ENCODE peak calls at places on chromosomes 11 and 22, in four cellular contexts. One of them, this sample, is unnamed.

GRCh38 chr11:65150513-65151271 is 16.4 kb upstream of the SYVN1 start:
- DNase-seq in GM12865: peak
- DNase-seq in natural killer cell treated with Interleukin-12 subunit alpha and Interleukin-12 subunit beta and Interleukin-15 and Interleukin-18, amount 100 ng/mL, for 72 hours: no peak
- DNase-seq in NCI-H2227 treated with DMSO at 0.1 percent for 48 hours: peak
- DNase-seq in this sample: no peak

GRCh38 chr11:133842053-133842452 is 3.3 kb downstream of the SPATA19 start:
- DNase-seq in NCI-H2227 treated with DMSO at 0.1 percent for 48 hours: no peak
- DNase-seq in natural killer cell treated with Interleukin-12 subunit alpha and Interleukin-12 subunit beta and Interleukin-15 and Interleukin-18, amount 100 ng/mL, for 72 hours: no peak
- DNase-seq in GM12865: no peak
- DNase-seq in this sample: no peak

GRCh38 chr11:108965602-108966001 is 300.7 kb downstream of the DDX10 start:
- DNase-seq in GM12865: no peak
- DNase-seq in natural killer cell treated with Interleukin-12 subunit alpha and Interleukin-12 subunit beta and Interleukin-15 and Interleukin-18, amount 100 ng/mL, for 72 hours: no peak
- DNase-seq in NCI-H2227 treated with DMSO at 0.1 percent for 48 hours: no peak
- DNase-seq in this sample: no peak

GRCh38 chr11:72528121-72528520 is 93.8 kb upstream of the CLPB start:
- DNase-seq in natural killer cell treated with Interleukin-12 subunit alpha and Interleukin-12 subunit beta and Interleukin-15 and Interleukin-18, amount 100 ng/mL, for 72 hours: no peak
- DNase-seq in NCI-H2227 treated with DMSO at 0.1 percent for 48 hours: no peak
- DNase-seq in GM12865: no peak
- DNase-seq in this sample: no peak

GRCh38 chr22:27107005-27107404 is 449.6 kb downstream of the MIAT start:
- DNase-seq in NCI-H2227 treated with DMSO at 0.1 percent for 48 hours: no peak
- DNase-seq in natural killer cell treated with Interleukin-12 subunit alpha and Interleukin-12 subunit beta and Interleukin-15 and Interleukin-18, amount 100 ng/mL, for 72 hours: no peak
- DNase-seq in GM12865: no peak
- DNase-seq in this sample: no peak

GRCh38 chr11:25755918-25756584 is 575.9 kb upstream of the ANO3 start:
- DNase-seq in natural killer cell treated with Interleukin-12 subunit alpha and Interleukin-12 subunit beta and Interleukin-15 and Interleukin-18, amount 100 ng/mL, for 72 hours: no peak
- DNase-seq in GM12865: no peak
- DNase-seq in NCI-H2227 treated with DMSO at 0.1 percent for 48 hours: no peak
- DNase-seq in this sample: no peak

GRCh38 chr11:123407124-123407995 is 22.7 kb upstream of the GRAMD1B start:
- DNase-seq in GM12865: peak
- DNase-seq in natural killer cell treated with Interleukin-12 subunit alpha and Interleukin-12 subunit beta and Interleukin-15 and Interleukin-18, amount 100 ng/mL, for 72 hours: no peak
- DNase-seq in NCI-H2227 treated with DMSO at 0.1 percent for 48 hours: peak
- DNase-seq in this sample: peak

GRCh38 chr11:118927554-118928107 is 1.9 kb upstream of the BCL9L start:
- DNase-seq in natural killer cell treated with Interleukin-12 subunit alpha and Interleukin-12 subunit beta and Interleukin-15 and Interleukin-18, amount 100 ng/mL, for 72 hours: no peak
- DNase-seq in GM12865: no peak
- DNase-seq in NCI-H2227 treated with DMSO at 0.1 percent for 48 hours: no peak
- DNase-seq in this sample: no peak

GRCh38 chr11:8315463-8315862 is 51.8 kb upstream of the LMO1 start:
- DNase-seq in natural killer cell treated with Interleukin-12 subunit alpha and Interleukin-12 subunit beta and Interleukin-15 and Interleukin-18, amount 100 ng/mL, for 72 hours: no peak
- DNase-seq in NCI-H2227 treated with DMSO at 0.1 percent for 48 hours: peak
- DNase-seq in GM12865: no peak
- DNase-seq in this sample: no peak

GRCh38 chr11:63572026-63572688 is 9.0 kb upstream of the PLAAT2 start:
- DNase-seq in natural killer cell treated with Interleukin-12 subunit alpha and Interleukin-12 subunit beta and Interleukin-15 and Interleukin-18, amount 100 ng/mL, for 72 hours: no peak
- DNase-seq in GM12865: peak
- DNase-seq in NCI-H2227 treated with DMSO at 0.1 percent for 48 hours: no peak
- DNase-seq in this sample: no peak

GRCh38 chr11:121575250-121575962 is 122.6 kb upstream of the SORL1-AS1 start:
- DNase-seq in NCI-H2227 treated with DMSO at 0.1 percent for 48 hours: no peak
- DNase-seq in GM12865: peak
- DNase-seq in natural killer cell treated with Interleukin-12 subunit alpha and Interleukin-12 subunit beta and Interleukin-15 and Interleukin-18, amount 100 ng/mL, for 72 hours: no peak
- DNase-seq in this sample: no peak

GRCh38 chr11:57568330-57568766 is 876 bp upstream of the UBE2L6 start:
- DNase-seq in natural killer cell treated with Interleukin-12 subunit alpha and Interleukin-12 subunit beta and Interleukin-15 and Interleukin-18, amount 100 ng/mL, for 72 hours: peak
- DNase-seq in GM12865: peak
- DNase-seq in NCI-H2227 treated with DMSO at 0.1 percent for 48 hours: no peak
- DNase-seq in this sample: peak

GRCh38 chr11:40797981-40798380 is 661.5 kb downstream of the LRRC4C start:
- DNase-seq in natural killer cell treated with Interleukin-12 subunit alpha and Interleukin-12 subunit beta and Interleukin-15 and Interleukin-18, amount 100 ng/mL, for 72 hours: no peak
- DNase-seq in NCI-H2227 treated with DMSO at 0.1 percent for 48 hours: no peak
- DNase-seq in GM12865: no peak
- DNase-seq in this sample: no peak

GRCh38 chr11:56509439-56509838 is 18.3 kb upstream of the OR5M8 start:
- DNase-seq in GM12865: no peak
- DNase-seq in natural killer cell treated with Interleukin-12 subunit alpha and Interleukin-12 subunit beta and Interleukin-15 and Interleukin-18, amount 100 ng/mL, for 72 hours: no peak
- DNase-seq in NCI-H2227 treated with DMSO at 0.1 percent for 48 hours: no peak
- DNase-seq in this sample: no peak

GRCh38 chr11:94851864-94852581 is 83.9 kb downstream of the AMOTL1 start:
- DNase-seq in GM12865: no peak
- DNase-seq in NCI-H2227 treated with DMSO at 0.1 percent for 48 hours: no peak
- DNase-seq in natural killer cell treated with Interleukin-12 subunit alpha and Interleukin-12 subunit beta and Interleukin-15 and Interleukin-18, amount 100 ng/mL, for 72 hours: no peak
- DNase-seq in this sample: no peak

GRCh38 chr11:765025-765801 is 12.1 kb downstream of the GATD1 start:
- DNase-seq in natural killer cell treated with Interleukin-12 subunit alpha and Interleukin-12 subunit beta and Interleukin-15 and Interleukin-18, amount 100 ng/mL, for 72 hours: peak
- DNase-seq in GM12865: peak
- DNase-seq in NCI-H2227 treated with DMSO at 0.1 percent for 48 hours: no peak
- DNase-seq in this sample: no peak

GRCh38 chr11:33266418-33267215 is 9.4 kb downstream of the HIPK3 start:
- DNase-seq in NCI-H2227 treated with DMSO at 0.1 percent for 48 hours: no peak
- DNase-seq in GM12865: no peak
- DNase-seq in natural killer cell treated with Interleukin-12 subunit alpha and Interleukin-12 subunit beta and Interleukin-15 and Interleukin-18, amount 100 ng/mL, for 72 hours: no peak
- DNase-seq in this sample: no peak

GRCh38 chr11:101436511-101437142 is 147.2 kb downstream of the TRPC6 start:
- DNase-seq in NCI-H2227 treated with DMSO at 0.1 percent for 48 hours: no peak
- DNase-seq in GM12865: peak
- DNase-seq in natural killer cell treated with Interleukin-12 subunit alpha and Interleukin-12 subunit beta and Interleukin-15 and Interleukin-18, amount 100 ng/mL, for 72 hours: no peak
- DNase-seq in this sample: peak

GRCh38 chr11:110085255-110085838 is 7.8 kb upstream of the ZC3H12C start:
- DNase-seq in natural killer cell treated with Interleukin-12 subunit alpha and Interleukin-12 subunit beta and Interleukin-15 and Interleukin-18, amount 100 ng/mL, for 72 hours: no peak
- DNase-seq in GM12865: no peak
- DNase-seq in NCI-H2227 treated with DMSO at 0.1 percent for 48 hours: no peak
- DNase-seq in this sample: no peak

GRCh38 chr11:16921019-16921418 is 93.2 kb downstream of the PLEKHA7 start:
- DNase-seq in GM12865: no peak
- DNase-seq in NCI-H2227 treated with DMSO at 0.1 percent for 48 hours: no peak
- DNase-seq in natural killer cell treated with Interleukin-12 subunit alpha and Interleukin-12 subunit beta and Interleukin-15 and Interleukin-18, amount 100 ng/mL, for 72 hours: no peak
- DNase-seq in this sample: no peak

GRCh38 chr22:17314472-17314871 is 54.8 kb upstream of the CECR2 start:
- DNase-seq in GM12865: no peak
- DNase-seq in NCI-H2227 treated with DMSO at 0.1 percent for 48 hours: no peak
- DNase-seq in natural killer cell treated with Interleukin-12 subunit alpha and Interleukin-12 subunit beta and Interleukin-15 and Interleukin-18, amount 100 ng/mL, for 72 hours: no peak
- DNase-seq in this sample: no peak

GRCh38 chr11:26649884-26650283 is 72.0 kb downstream of the SLC5A12 start:
- DNase-seq in NCI-H2227 treated with DMSO at 0.1 percent for 48 hours: no peak
- DNase-seq in natural killer cell treated with Interleukin-12 subunit alpha and Interleukin-12 subunit beta and Interleukin-15 and Interleukin-18, amount 100 ng/mL, for 72 hours: no peak
- DNase-seq in GM12865: peak
- DNase-seq in this sample: peak

GRCh38 chr22:41181349-41182241 is 23.5 kb upstream of the L3MBTL2 start:
- DNase-seq in NCI-H2227 treated with DMSO at 0.1 percent for 48 hours: no peak
- DNase-seq in natural killer cell treated with Interleukin-12 subunit alpha and Interleukin-12 subunit beta and Interleukin-15 and Interleukin-18, amount 100 ng/mL, for 72 hours: no peak
- DNase-seq in GM12865: no peak
- DNase-seq in this sample: no peak

This sample was measured in SK-N-DZ.